ENCODE peak calls at places on chromosomes 1 and 21, in seven cellular contexts. T is AG04450, F is Peyer's patch, X is GM13976, E is fibroblast of the aortic adventitia, R is heart left ventricle, M is pancreas. S is an unnamed sample.

GRCh38 chr1:195962051-195962450 is 646.2 kb downstream of the KCNT2 start:
- DNase-seq in T (no peak), F (no peak), X (no peak), E (no peak), R (no peak), M (no peak), S (no peak)

GRCh38 chr1:247906504-247907047 is 11.2 kb downstream of the OR2W3 start:
- DNase-seq in T (no peak), F (no peak), X (no peak), E (peak), R (no peak), M (no peak), S (no peak)

GRCh38 chr1:105686026-105686425 is 1370.4 kb upstream of the PRMT6 start:
- DNase-seq in T (no peak), F (peak), X (no peak), E (no peak), R (no peak), M (peak), S (no peak)

GRCh38 chr1:209601809-209602657 is 18.5 kb downstream of the CAMK1G start:
- DNase-seq in T (no peak), F (no peak), X (no peak), E (peak), R (no peak), M (no peak), S (peak)

GRCh38 chr1:179016694-179017382 is 8.9 kb upstream of the FAM20B start:
- DNase-seq in T (peak), F (peak), X (no peak), E (peak), R (peak), M (peak), S (no peak)

GRCh38 chr1:233379869-233380438 is 52.4 kb downstream of the MAP3K21 start:
- DNase-seq in T (no peak), F (no peak), X (peak), E (no peak), R (no peak), M (no peak), S (peak)

GRCh38 chr1:27521336-27522147 is 31.6 kb upstream of the WASF2 start:
- DNase-seq in T (no peak), F (no peak), X (no peak), E (no peak), R (peak), M (no peak), S (no peak)

GRCh38 chr21:35674895-35675470 is 385.3 kb downstream of the SETD4 start:
- DNase-seq in T (no peak), F (no peak), X (no peak), E (no peak), R (no peak), M (no peak), S (no peak)

GRCh38 chr1:55039342-55040082 is at the start of gene PCSK9:
- DNase-seq in T (no peak), F (peak), X (no peak), E (peak), R (no peak), M (peak), S (no peak)

GRCh38 chr1:230299148-230300006 is 126.8 kb downstream of the PGBD5 start:
- DNase-seq in T (no peak), F (peak), X (no peak), E (no peak), R (no peak), M (no peak), S (no peak)

GRCh38 chr1:3777078-3777547 is 4.6 kb downstream of the SMIM1 start:
- DNase-seq in T (no peak), F (no peak), X (no peak), E (no peak), R (no peak), M (peak), S (no peak)

GRCh38 chr1:39800471-39800835 is 11.8 kb upstream of the BMP8B start:
- DNase-seq in T (no peak), F (no peak), X (no peak), E (no peak), R (no peak), M (no peak), S (no peak)

GRCh38 chr1:228058981-228059535 is 23.4 kb upstream of the ARF1 start:
- DNase-seq in T (no peak), F (no peak), X (no peak), E (no peak), R (no peak), M (no peak), S (no peak)

GRCh38 chr1:17010601-17011438 is 908 bp downstream of the ATP13A2 start:
- DNase-seq in T (no peak), F (peak), X (peak), E (peak), R (peak), M (peak), S (peak)

GRCh38 chr1:25834894-25835293 is 15.1 kb downstream of the MTFR1L start:
- DNase-seq in T (no peak), F (no peak), X (no peak), E (no peak), R (no peak), M (no peak), S (no peak)

GRCh38 chr1:3645666-3646355 is 4.1 kb downstream of the WRAP73 start:
- DNase-seq in T (no peak), F (peak), X (no peak), E (no peak), R (no peak), M (no peak), S (no peak)

GRCh38 chr1:37865348-37866119 is 6.1 kb upstream of the MTF1 start:
- DNase-seq in T (no peak), F (no peak), X (no peak), E (peak), R (no peak), M (no peak), S (no peak)

GRCh38 chr1:54109131-54110105 is 43.4 kb downstream of the CDCP2 start:
- DNase-seq in T (no peak), F (no peak), X (no peak), E (no peak), R (no peak), M (no peak), S (no peak)

GRCh38 chr1:58785424-58786058 is 1.7 kb upstream of the JUN start:
- DNase-seq in T (no peak), F (peak), X (no peak), E (peak), R (peak), M (peak), S (no peak)

GRCh38 chr1:204664251-204664650 is 21.3 kb downstream of the LRRN2 start:
- DNase-seq in T (no peak), F (no peak), X (no peak), E (no peak), R (no peak), M (no peak), S (no peak)

GRCh38 chr21:17921579-17922530 is 102.7 kb upstream of the C21orf91 start:
- DNase-seq in T (peak), F (no peak), X (no peak), E (peak), R (no peak), M (no peak), S (no peak)

GRCh38 chr1:228374711-228375577 is 31.7 kb downstream of the TRIM11 start:
- DNase-seq in T (peak), F (peak), X (no peak), E (peak), R (peak), M (peak), S (no peak)

GRCh38 chr21:24023936-24024335 is 1583.3 kb downstream of the MRPL39 start:
- DNase-seq in T (no peak), F (no peak), X (no peak), E (no peak), R (no peak), M (no peak), S (no peak)

GRCh38 chr1:219990782-219991510 is 55.4 kb downstream of the EPRS1 start:
- DNase-seq in T (no peak), F (no peak), X (no peak), E (peak), R (no peak), M (no peak), S (no peak)

GRCh38 chr1:231045318-231045717 is 5.3 kb upstream of the FAM89A start:
- DNase-seq in T (no peak), F (no peak), X (no peak), E (no peak), R (no peak), M (no peak), S (no peak)

GRCh38 chr1:229478852-229479251 is 29.3 kb downstream of the NUP133 start:
- DNase-seq in T (no peak), F (no peak), X (peak), E (no peak), R (no peak), M (no peak), S (peak)

GRCh38 chr1:88998716-88999115 is 6.3 kb upstream of the KYAT3 start:
- DNase-seq in T (no peak), F (no peak), X (peak), E (peak), R (no peak), M (no peak), S (peak)

GRCh38 chr1:209819059-209819458 is 8.7 kb upstream of the UTP25 start:
- DNase-seq in T (no peak), F (no peak), X (no peak), E (no peak), R (no peak), M (no peak), S (no peak)

GRCh38 chr1:40301066-40301465 is 16.0 kb downstream of the COL9A2 start:
- DNase-seq in T (no peak), F (no peak), X (no peak), E (no peak), R (no peak), M (no peak), S (no peak)

GRCh38 chr1:171585715-171586114 is 36.3 kb upstream of the MYOCOS start:
- DNase-seq in T (no peak), F (no peak), X (no peak), E (no peak), R (no peak), M (no peak), S (no peak)

GRCh38 chr1:172239894-172240293 is 180.6 kb upstream of the C1orf105 start:
- DNase-seq in T (no peak), F (no peak), X (no peak), E (no peak), R (no peak), M (no peak), S (no peak)

GRCh38 chr1:226735576-226735975 is 3.5 kb downstream of the ITPKB start:
- DNase-seq in T (no peak), F (no peak), X (no peak), E (no peak), R (no peak), M (no peak), S (no peak)

GRCh38 chr1:5733596-5733995 is 258.6 kb downstream of the NPHP4 start:
- DNase-seq in T (no peak), F (peak), X (no peak), E (no peak), R (no peak), M (no peak), S (no peak)
- TF ChIP-seq CTCF in T (no peak), F (no peak), X (no peak), E (no peak), R (no peak), M (no peak), S (no peak)

DNA sequence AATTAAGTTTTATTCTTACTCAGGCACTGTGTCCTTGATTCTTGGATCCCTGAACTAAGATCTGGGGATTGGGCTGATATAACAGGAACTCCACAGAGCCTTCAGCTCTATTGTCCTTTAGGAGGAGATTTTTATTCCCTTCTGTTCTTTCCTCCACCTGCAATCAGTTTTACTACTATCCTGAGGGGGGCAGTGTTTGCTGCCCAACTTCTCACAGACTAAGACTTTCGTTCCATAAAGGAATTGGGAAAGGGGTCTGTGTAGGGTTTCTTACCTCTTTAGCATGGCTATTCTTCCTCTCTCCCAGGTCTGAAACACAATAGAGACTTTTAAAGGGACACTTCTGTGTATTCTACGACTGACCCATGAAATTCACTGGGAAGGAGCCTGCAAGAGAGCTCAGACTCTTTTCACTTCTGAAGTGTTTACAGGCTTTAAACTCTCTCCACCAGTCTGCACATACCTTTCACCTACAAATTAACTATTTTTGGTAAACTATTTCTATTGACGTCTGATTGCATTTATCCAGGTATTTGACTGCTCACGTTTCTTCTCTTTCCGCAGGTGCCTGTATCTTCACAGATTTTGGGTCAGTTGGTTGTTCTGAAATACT is 103.3 kb upstream of the DEPDC1 start:
- DNase-seq in T (no peak), F (no peak), X (peak), E (peak), R (no peak), M (no peak), S (peak)
- TF ChIP-seq CTCF in T (peak), F (peak), X (peak), E (peak), R (peak), M (peak), S (no peak)

GRCh38 chr1:47701283-47701682 is 263.4 kb downstream of the FOXD2 start:
- DNase-seq in T (no peak), F (no peak), X (no peak), E (no peak), R (no peak), M (no peak), S (no peak)

GRCh38 chr1:47701741-47702515 is 264.1 kb downstream of the FOXD2 start:
- DNase-seq in T (no peak), F (no peak), X (no peak), E (no peak), R (no peak), M (no peak), S (no peak)

GRCh38 chr1:47703161-47703825 is 265.4 kb downstream of the FOXD2 start:
- DNase-seq in T (no peak), F (no peak), X (no peak), E (peak), R (no peak), M (no peak), S (no peak)

GRCh38 chr1:47705517-47706130 is 267.8 kb downstream of the FOXD2 start:
- DNase-seq in T (no peak), F (no peak), X (no peak), E (peak), R (no peak), M (no peak), S (no peak)

GRCh38 chr1:47703981-47704596 is 266.2 kb downstream of the FOXD2 start:
- DNase-seq in T (no peak), F (no peak), X (no peak), E (peak), R (no peak), M (no peak), S (no peak)
- TF ChIP-seq CTCF in T (peak), F (no peak), X (no peak), E (peak), R (peak), M (no peak), S (no peak)

GRCh38 chr1:35902671-35903070 is 19.7 kb downstream of the AGO1 start:
- DNase-seq in T (no peak), F (no peak), X (no peak), E (no peak), R (no peak), M (no peak), S (no peak)

GRCh38 chr1:35901235-35901634 is 18.2 kb downstream of the AGO1 start:
- DNase-seq in T (no peak), F (no peak), X (no peak), E (no peak), R (no peak), M (no peak), S (no peak)

GRCh38 chr1:35894183-35894582 is 11.2 kb downstream of the AGO1 start:
- DNase-seq in T (no peak), F (no peak), X (peak), E (peak), R (peak), M (no peak), S (peak)

GRCh38 chr1:35899941-35900340 is 16.9 kb downstream of the AGO1 start:
- DNase-seq in T (no peak), F (no peak), X (no peak), E (no peak), R (no peak), M (no peak), S (no peak)
- TF ChIP-seq CTCF in T (no peak), F (no peak), X (peak), E (no peak), R (no peak), M (no peak), S (no peak)

GRCh38 chr21:45270306-45270821 is 17.3 kb downstream of the POFUT2 start:
- DNase-seq in T (no peak), F (no peak), X (no peak), E (no peak), R (no peak), M (no peak), S (no peak)
- TF ChIP-seq CTCF in T (no peak), F (no peak), X (no peak), E (no peak), R (peak), M (no peak), S (peak)

GRCh38 chr1:6960291-6960758 is 175.1 kb downstream of the CAMTA1 start:
- DNase-seq in T (peak), F (no peak), X (no peak), E (peak), R (peak), M (peak), S (no peak)
- TF ChIP-seq CTCF in T (no peak), F (no peak), X (no peak), E (no peak), R (no peak), M (no peak), S (no peak)